ENCODE peak calls at places on chromosome 11, in five cellular contexts. V, D, K, M and J are unnamed samples.

GRCh38 chr11:119729581-119730346 is 764 bp upstream of the NECTIN1 start:
- DNase-seq in V (no peak), D (no peak), K (peak), M (peak), J (no peak)

GRCh38 chr11:35169754-35170153 is 30.8 kb downstream of the CD44 start:
- DNase-seq in V (no peak), D (no peak), K (no peak), M (no peak), J (no peak)

GRCh38 chr11:111001986-111002616 is 243.4 kb upstream of the POU2AF2 start:
- DNase-seq in V (no peak), D (no peak), K (peak), M (no peak), J (no peak)

GRCh38 chr11:74012072-74012809 is 3.4 kb upstream of the UCP3 start:
- DNase-seq in V (no peak), D (no peak), K (no peak), M (no peak), J (no peak)

GRCh38 chr11:20289732-20290131 is 73.8 kb upstream of the HTATIP2 start:
- DNase-seq in V (no peak), D (no peak), K (no peak), M (no peak), J (no peak)

GRCh38 chr11:2301631-2302272 is at the start of the genes C11orf21 and TSPAN32:
- DNase-seq in V (no peak), D (peak), K (no peak), M (no peak), J (peak)

GRCh38 chr11:60785806-60786361 is 751 bp downstream of the MS4A10 start:
- DNase-seq in V (no peak), D (no peak), K (no peak), M (no peak), J (no peak)

GRCh38 chr11:126631399-126631798 is 275.9 kb downstream of the ST3GAL4 start:
- DNase-seq in V (no peak), D (no peak), K (no peak), M (no peak), J (no peak)

GRCh38 chr11:84234011-84234410 is 947.8 kb upstream of the CCDC90B start:
- DNase-seq in V (no peak), D (no peak), K (no peak), M (no peak), J (no peak)